ENCODE peak calls at places on chromosomes 4 and X, in nine cellular contexts. A, O, X, E, I, L, Q, J and M are unnamed samples.

GRCh38 chrX:69237228-69237627 is 72.0 kb upstream of the PJA1 start:
- DNase-seq in A (no peak), O (no peak), X (no peak), E (no peak), I (no peak), L (no peak), Q (no peak), J (no peak), M (no peak)

GRCh38 chrX:35696760-35697234 is 101.3 kb upstream of the MAGEB16 start:
- DNase-seq in A (no peak), O (no peak), X (no peak), E (no peak), I (no peak), L (no peak), Q (no peak), J (no peak), M (no peak)

GRCh38 chrX:123859409-123859827 is 435 bp upstream of the XIAP start:
- DNase-seq in A (peak; percentile 84), O (no peak), X (peak; percentile 35), E (no peak), I (peak; percentile 26), L (peak; percentile 87), Q (peak; percentile 92), J (no peak), M (no peak)

GRCh38 chrX:144388738-144389137 is 504.9 kb downstream of the UBE2NL start:
- DNase-seq in A (no peak), O (no peak), X (no peak), E (no peak), I (no peak), L (no peak), Q (no peak), J (no peak), M (no peak)

GRCh38 chr4:110480031-110480549 is 4.1 kb downstream of the ENPEP start:
- DNase-seq in A (no peak), O (peak; percentile 96), X (no peak), E (no peak), I (no peak), L (no peak), Q (no peak), J (no peak), M (no peak)

GRCh38 chrX:135437867-135438733 is 16.4 kb downstream of the SMIM10L2A start:
- DNase-seq in A (no peak), O (no peak), X (no peak), E (no peak), I (no peak), L (no peak), Q (no peak), J (no peak), M (peak; percentile 79)

GRCh38 chrX:33336783-33337182 is 125.4 kb upstream of the DMD start:
- DNase-seq in A (no peak), O (peak; percentile 11), X (no peak), E (no peak), I (no peak), L (peak; percentile 32), Q (no peak), J (no peak), M (peak; percentile 62)

GRCh38 chrX:71992711-71993110 is 82.1 kb downstream of the NHSL2 start:
- DNase-seq in A (no peak), O (no peak), X (peak; percentile 36), E (peak; percentile 67), I (peak; percentile 35), L (no peak), Q (peak; percentile 45), J (peak; percentile 85), M (peak; percentile 53)

GRCh38 chr4:34043131-34043530 is 2201.2 kb downstream of the ARAP2 start:
- DNase-seq in A (no peak), O (no peak), X (no peak), E (no peak), I (no peak), L (no peak), Q (no peak), J (no peak), M (no peak)

GRCh38 chr4:168408620-168409019 is 71.7 kb downstream of the DDX60L start:
- DNase-seq in A (peak; percentile 73), O (peak; percentile 90), X (no peak), E (no peak), I (no peak), L (peak; percentile 67), Q (no peak), J (no peak), M (no peak)

GRCh38 chr4:16269742-16270522 is 43.7 kb upstream of the TAPT1 start:
- DNase-seq in A (no peak), O (peak; percentile 93), X (no peak), E (no peak), I (no peak), L (no peak), Q (no peak), J (no peak), M (no peak)

GRCh38 chr4:111398906-111399330 is 746.3 kb upstream of the FAM241A start:
- DNase-seq in A (no peak), O (no peak), X (no peak), E (no peak), I (no peak), L (peak; percentile 39), Q (no peak), J (no peak), M (no peak)

GRCh38 chr4:31458813-31459212 is 738.6 kb downstream of the PCDH7 start:
- DNase-seq in A (no peak), O (peak; percentile 14), X (no peak), E (no peak), I (no peak), L (no peak), Q (no peak), J (no peak), M (no peak)

GRCh38 chr4:155392486-155393184 is 15.9 kb upstream of the MAP9 start:
- DNase-seq in A (no peak), O (peak; percentile 87), X (no peak), E (no peak), I (no peak), L (no peak), Q (peak; percentile 17), J (no peak), M (no peak)

GRCh38 chrX:32745323-32745722 is 466.0 kb downstream of the DMD start:
- DNase-seq in A (no peak), O (no peak), X (no peak), E (no peak), I (no peak), L (no peak), Q (no peak), J (no peak), M (no peak)

GRCh38 chr4:80137631-80138030 is 59.7 kb upstream of the PRDM8 start:
- DNase-seq in A (no peak), O (no peak), X (no peak), E (no peak), I (no peak), L (no peak), Q (no peak), J (no peak), M (no peak)

GRCh38 chr4:108031427-108032083 is 41.9 kb downstream of the HADH start:
- DNase-seq in A (no peak), O (no peak), X (no peak), E (no peak), I (no peak), L (no peak), Q (no peak), J (no peak), M (no peak)

GRCh38 chrX:24493740-24494543 is 28.9 kb downstream of the PDK3 start:
- DNase-seq in A (no peak), O (no peak), X (no peak), E (no peak), I (no peak), L (no peak), Q (no peak), J (no peak), M (peak; percentile 67)

GRCh38 chrX:150377010-150377409 is 13.9 kb downstream of the MAMLD1 start:
- DNase-seq in A (no peak), O (no peak), X (no peak), E (no peak), I (no peak), L (no peak), Q (no peak), J (no peak), M (no peak)

GRCh38 chrX:13876652-13877051 is 59.8 kb upstream of the GPM6B start:
- DNase-seq in A (no peak), O (peak; percentile 68), X (no peak), E (no peak), I (no peak), L (no peak), Q (no peak), J (no peak), M (no peak)

GRCh38 chr4:56215901-56216300 is 171.4 kb downstream of the AASDH start:
- DNase-seq in A (no peak), O (peak; percentile 47), X (no peak), E (no peak), I (no peak), L (no peak), Q (no peak), J (no peak), M (no peak)

GRCh38 chrX:155235891-155236290 is 19.6 kb downstream of the VBP1 start:
- DNase-seq in A (no peak), O (no peak), X (no peak), E (no peak), I (no peak), L (no peak), Q (no peak), J (no peak), M (no peak)

GRCh38 chr4:162644346-162644745 is 480.5 kb upstream of the FSTL5 start:
- DNase-seq in A (no peak), O (peak; percentile 33), X (no peak), E (no peak), I (no peak), L (no peak), Q (no peak), J (no peak), M (no peak)

GRCh38 chr4:38132140-38132673 is 172.0 kb downstream of the PTTG2 start:
- DNase-seq in A (no peak), O (peak; percentile 98), X (peak; percentile 36), E (peak; percentile 64), I (peak; percentile 7), L (peak; percentile 78), Q (no peak), J (peak; percentile 88), M (peak; percentile 55)

GRCh38 chr4:123995939-123996338 is 599.3 kb downstream of the SPRY1 start:
- DNase-seq in A (no peak), O (peak; percentile 89), X (no peak), E (no peak), I (no peak), L (no peak), Q (no peak), J (no peak), M (no peak)

GRCh38 chr4:14096406-14096965 is 469.0 kb upstream of the BOD1L1 start:
- DNase-seq in A (no peak), O (peak; percentile 23), X (no peak), E (no peak), I (no peak), L (no peak), Q (no peak), J (no peak), M (no peak)

GRCh38 chr4:85774000-85774399 is 299.1 kb downstream of the ARHGAP24 start:
- DNase-seq in A (no peak), O (no peak), X (no peak), E (no peak), I (no peak), L (no peak), Q (no peak), J (no peak), M (peak; percentile 70)